ENCODE peak calls at places on chromosomes 3 and 15, in four cellular contexts. One of them, this sample, is unnamed. For H3K36me3 and H3K9me3, the result is how much of the 10 kb centered on the place peaks cover.

GRCh38 chr3:112074006-112074405 is 12.2 kb upstream of the C3orf52 start:
- DNase-seq in thyroid gland: no peak
- DNase-seq in Peyer's patch: no peak
- DNase-seq in iPS DF 6.9: no peak
- DNase-seq in this sample: no peak

GRCh38 chr15:101384276-101384675 is 89.2 kb upstream of the SNRPA1 start:
- DNase-seq in Peyer's patch: no peak
- DNase-seq in thyroid gland: no peak
- DNase-seq in iPS DF 6.9: no peak
- DNase-seq in this sample: no peak

GRCh38 chr3:150443331-150443741 is 35.2 kb downstream of the TSC22D2 start:
- DNase-seq in thyroid gland: no peak
- DNase-seq in iPS DF 6.9: no peak
- DNase-seq in Peyer's patch: no peak
- DNase-seq in this sample: no peak

GRCh38 chr3:185253645-185254410 is at the start of gene EHHADH:
- DNase-seq in thyroid gland: peak
- DNase-seq in Peyer's patch: peak
- DNase-seq in iPS DF 6.9: peak
- DNase-seq in this sample: peak

GRCh38 chr3:106323586-106323985 is 454.8 kb upstream of the CBLB start:
- DNase-seq in iPS DF 6.9: no peak
- DNase-seq in Peyer's patch: no peak
- DNase-seq in thyroid gland: no peak
- DNase-seq in this sample: no peak

GRCh38 chr3:125356140-125357026 is 18.7 kb downstream of the ZNF148 start:
- DNase-seq in Peyer's patch: no peak
- DNase-seq in iPS DF 6.9: no peak
- DNase-seq in thyroid gland: no peak
- DNase-seq in this sample: no peak

GRCh38 chr3:16513141-16514020 is at the start of gene RFTN1:
- DNase-seq in thyroid gland: peak
- DNase-seq in Peyer's patch: peak
- DNase-seq in iPS DF 6.9: no peak
- DNase-seq in this sample: peak

GRCh38 chr3:35045106-35045505 is 594.2 kb upstream of the ARPP21 start:
- DNase-seq in thyroid gland: no peak
- DNase-seq in Peyer's patch: no peak
- DNase-seq in iPS DF 6.9: no peak
- DNase-seq in this sample: no peak

GRCh38 chr15:49847436-49847835 is 226.6 kb downstream of the DTWD1 start:
- DNase-seq in iPS DF 6.9: no peak
- DNase-seq in Peyer's patch: no peak
- DNase-seq in thyroid gland: no peak
- DNase-seq in this sample: no peak

GRCh38 chr3:11703185-11703584 is 59.5 kb upstream of the VGLL4 start:
- DNase-seq in Peyer's patch: no peak
- DNase-seq in iPS DF 6.9: no peak
- DNase-seq in thyroid gland: no peak
- DNase-seq in this sample: no peak

GRCh38 chr15:76391847-76392246 is 55.3 kb downstream of the ISL2 start:
- DNase-seq in iPS DF 6.9: no peak
- DNase-seq in thyroid gland: no peak
- DNase-seq in Peyer's patch: no peak
- DNase-seq in this sample: no peak

GRCh38 chr15:42444415-42445063 is 46.4 kb downstream of the ZNF106 start:
- DNase-seq in thyroid gland: no peak
- DNase-seq in Peyer's patch: no peak
- DNase-seq in iPS DF 6.9: no peak
- DNase-seq in this sample: no peak

GRCh38 chr3:61637088-61638051 is 76.0 kb downstream of the PTPRG start:
- DNase-seq in thyroid gland: peak
- DNase-seq in Peyer's patch: peak
- DNase-seq in iPS DF 6.9: no peak
- DNase-seq in this sample: no peak

GRCh38 chr3:4531478-4532025 is 38.4 kb downstream of the ITPR1 start:
- DNase-seq in Peyer's patch: no peak
- DNase-seq in iPS DF 6.9: no peak
- DNase-seq in thyroid gland: no peak
- DNase-seq in this sample: no peak

GRCh38 chr3:134710313-134710680 is 59.5 kb upstream of the KY start:
- DNase-seq in Peyer's patch: no peak
- DNase-seq in iPS DF 6.9: no peak
- DNase-seq in thyroid gland: no peak
- DNase-seq in this sample: no peak

GRCh38 chr15:98123834-98124233 is 163.3 kb downstream of the ARRDC4 start:
- DNase-seq in iPS DF 6.9: no peak
- DNase-seq in Peyer's patch: no peak
- DNase-seq in thyroid gland: no peak
- DNase-seq in this sample: no peak

GRCh38 chr15:45095661-45096060 is 18.3 kb downstream of the DUOX2 start:
- DNase-seq in Peyer's patch: no peak
- DNase-seq in thyroid gland: no peak
- DNase-seq in iPS DF 6.9: no peak
- DNase-seq in this sample: no peak

GRCh38 chr3:133505813-133506212 is 67.7 kb upstream of the CDV3 start:
- DNase-seq in thyroid gland: no peak
- DNase-seq in Peyer's patch: no peak
- DNase-seq in iPS DF 6.9: no peak
- DNase-seq in this sample: no peak

GRCh38 chr15:87365221-87365620 is 891.3 kb downstream of the NTRK3 start:
- DNase-seq in Peyer's patch: no peak
- DNase-seq in thyroid gland: no peak
- DNase-seq in iPS DF 6.9: no peak
- DNase-seq in this sample: no peak

GRCh38 chr3:173892547-173892946 is 495.0 kb downstream of the NLGN1 start:
- DNase-seq in Peyer's patch: no peak
- DNase-seq in iPS DF 6.9: no peak
- DNase-seq in thyroid gland: no peak
- DNase-seq in this sample: no peak

DNA sequence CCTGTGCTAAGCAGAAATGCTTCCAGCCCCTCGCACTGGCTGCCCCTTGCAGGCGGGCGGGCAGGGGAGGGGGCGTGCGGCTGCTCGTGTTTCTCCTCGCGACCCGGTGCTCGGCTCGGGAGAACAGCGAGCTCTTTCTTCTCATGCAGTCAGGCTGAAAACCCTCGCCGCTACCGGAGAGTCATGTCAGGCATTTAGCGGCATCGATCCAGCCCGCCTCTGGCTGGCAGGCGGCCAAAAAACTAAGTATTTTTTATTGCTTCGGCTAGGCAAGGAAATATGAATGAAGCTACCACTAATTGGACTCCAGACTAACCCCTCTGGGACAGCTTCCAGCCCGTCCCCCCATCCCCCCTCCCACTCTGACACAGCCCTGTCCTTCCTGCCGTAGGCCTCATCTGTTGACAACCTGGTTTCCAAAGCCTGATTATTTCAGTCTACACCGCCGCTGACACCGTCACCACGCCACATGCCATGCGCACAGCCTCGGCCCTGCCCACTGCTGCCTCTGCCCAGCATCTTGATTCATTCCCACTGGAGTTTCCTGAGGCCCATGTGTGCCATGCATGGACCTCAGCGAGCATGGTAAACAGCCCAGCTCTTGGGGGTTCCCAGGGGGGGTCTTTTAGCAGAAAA is 35.3 kb downstream of the TLE3 start:
- DNase-seq in Peyer's patch: peak
- DNase-seq in iPS DF 6.9: no peak
- DNase-seq in thyroid gland: peak
- DNase-seq in this sample: no peak
- H3K36me3 ChIP-seq in Peyer's patch: under half
- H3K36me3 ChIP-seq in iPS DF 6.9: under half
- H3K36me3 ChIP-seq in thyroid gland: under half
- H3K36me3 ChIP-seq in this sample: half or more

DNA sequence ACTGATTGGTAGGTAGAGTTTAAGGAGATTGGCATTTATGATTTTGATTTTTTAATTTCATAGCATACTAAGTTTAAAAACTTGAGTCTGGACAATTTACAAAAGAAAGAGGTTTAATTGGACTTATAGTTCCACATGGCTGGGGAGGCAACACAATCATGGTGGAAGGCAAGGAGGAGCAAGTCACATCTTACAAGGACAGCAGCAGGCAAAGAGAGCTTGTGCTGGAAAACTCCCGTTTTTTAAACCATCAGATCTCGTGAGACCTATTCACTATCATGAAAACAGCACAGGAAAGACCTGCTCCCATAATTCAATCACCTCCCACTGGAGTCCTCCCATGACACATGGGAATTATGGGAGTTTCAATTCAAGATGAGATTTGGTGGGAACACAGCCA is 630.9 kb upstream of the NR2F2 start:
- DNase-seq in iPS DF 6.9: no peak
- DNase-seq in thyroid gland: no peak
- DNase-seq in Peyer's patch: no peak
- DNase-seq in this sample: no peak
- H3K9me3 ChIP-seq in iPS DF 6.9: under half
- H3K9me3 ChIP-seq in thyroid gland: under half
- H3K9me3 ChIP-seq in Peyer's patch: under half
- H3K9me3 ChIP-seq in this sample: under half

GRCh38 chr15:66040211-66040892 is 171.1 kb downstream of the RAB11A start:
- DNase-seq in iPS DF 6.9: no peak
- DNase-seq in thyroid gland: no peak
- DNase-seq in Peyer's patch: no peak
- DNase-seq in this sample: no peak
- H3K4me3 ChIP-seq in iPS DF 6.9: no peak
- H3K4me3 ChIP-seq in thyroid gland: no peak
- H3K4me3 ChIP-seq in Peyer's patch: no peak
- H3K4me3 ChIP-seq in this sample: no peak

GRCh38 chr3:184166671-184167070 is 8.0 kb upstream of the AP2M1 start:
- DNase-seq in thyroid gland: no peak
- DNase-seq in Peyer's patch: no peak
- DNase-seq in iPS DF 6.9: no peak
- DNase-seq in this sample: no peak
- H3K36me3 ChIP-seq in thyroid gland: half or more
- H3K36me3 ChIP-seq in Peyer's patch: under half
- H3K36me3 ChIP-seq in iPS DF 6.9: half or more
- H3K36me3 ChIP-seq in this sample: under half

DNA sequence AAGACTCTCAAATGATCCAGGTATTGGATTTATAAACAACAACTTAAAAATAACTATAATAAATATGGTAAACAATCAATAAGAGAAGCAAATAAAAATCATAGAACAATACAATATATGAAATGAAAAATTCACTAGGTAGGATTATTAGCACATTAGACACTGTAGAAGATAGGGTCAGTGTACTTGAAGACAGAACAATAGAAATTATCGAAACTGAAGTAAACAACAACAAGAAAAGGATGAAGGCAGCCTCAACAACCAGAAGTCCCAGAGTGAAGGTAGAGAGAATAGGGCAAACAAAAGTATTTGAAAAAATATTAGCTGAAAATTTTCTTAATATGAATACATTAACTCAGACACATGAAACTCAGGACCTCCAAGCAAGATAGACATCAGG is 11.9 kb downstream of the IQCB1 start:
- DNase-seq in iPS DF 6.9: no peak
- DNase-seq in Peyer's patch: no peak
- DNase-seq in thyroid gland: no peak
- DNase-seq in this sample: no peak
- H3K9me3 ChIP-seq in iPS DF 6.9: under half
- H3K9me3 ChIP-seq in Peyer's patch: under half
- H3K9me3 ChIP-seq in thyroid gland: under half
- H3K9me3 ChIP-seq in this sample: under half